ENCODE peak calls at places on chromosomes 3 and 15, in eight cellular contexts. J, E, K, V, Z, U, R and C are unnamed samples.

GRCh38 chr3:72129384-72130094 is 344.6 kb upstream of the PROK2 start:
- DNase-seq in J (no peak), Z (no peak), E (no peak), U (no peak), R (no peak), K (no peak), V (no peak), C (no peak)

GRCh38 chr3:19213608-19214220 is 65.4 kb downstream of the KCNH8 start:
- DNase-seq in U (no peak), K (peak), Z (no peak), V (peak), J (no peak), E (no peak), R (no peak), C (no peak)

GRCh38 chr15:72217216-72217615 is 13.8 kb downstream of the PKM start:
- DNase-seq in U (no peak), E (no peak), K (no peak), Z (no peak), J (no peak), R (no peak), V (no peak), C (no peak)

GRCh38 chr15:42728562-42728961 is 8.4 kb downstream of the CDAN1 start:
- DNase-seq in E (no peak), V (no peak), K (no peak), R (peak), U (no peak), Z (no peak), J (peak), C (no peak)

GRCh38 chr3:52046186-52046913 is 10.0 kb downstream of the DUSP7 start:
- DNase-seq in J (no peak), E (peak), R (no peak), U (peak), Z (no peak), V (no peak), K (peak), C (peak)

GRCh38 chr3:101531473-101532086 is 18.6 kb upstream of the SENP7 start:
- DNase-seq in U (no peak), K (no peak), E (no peak), Z (no peak), J (no peak), R (no peak), V (no peak), C (no peak)

GRCh38 chr15:57442371-57442770 is 66.1 kb downstream of the CGNL1 start:
- DNase-seq in U (no peak), K (no peak), R (no peak), J (no peak), Z (no peak), V (no peak), E (no peak), C (no peak)

GRCh38 chr3:52403271-52403841 is 41.5 kb downstream of the SEMA3G start:
- DNase-seq in V (no peak), K (no peak), U (no peak), E (no peak), Z (no peak), J (no peak), R (no peak), C (no peak)

GRCh38 chr15:75796321-75796720 is 46.9 kb upstream of the UBE2Q2 start:
- DNase-seq in R (peak), J (no peak), V (no peak), K (no peak), U (no peak), E (no peak), Z (no peak), C (no peak)

DNA sequence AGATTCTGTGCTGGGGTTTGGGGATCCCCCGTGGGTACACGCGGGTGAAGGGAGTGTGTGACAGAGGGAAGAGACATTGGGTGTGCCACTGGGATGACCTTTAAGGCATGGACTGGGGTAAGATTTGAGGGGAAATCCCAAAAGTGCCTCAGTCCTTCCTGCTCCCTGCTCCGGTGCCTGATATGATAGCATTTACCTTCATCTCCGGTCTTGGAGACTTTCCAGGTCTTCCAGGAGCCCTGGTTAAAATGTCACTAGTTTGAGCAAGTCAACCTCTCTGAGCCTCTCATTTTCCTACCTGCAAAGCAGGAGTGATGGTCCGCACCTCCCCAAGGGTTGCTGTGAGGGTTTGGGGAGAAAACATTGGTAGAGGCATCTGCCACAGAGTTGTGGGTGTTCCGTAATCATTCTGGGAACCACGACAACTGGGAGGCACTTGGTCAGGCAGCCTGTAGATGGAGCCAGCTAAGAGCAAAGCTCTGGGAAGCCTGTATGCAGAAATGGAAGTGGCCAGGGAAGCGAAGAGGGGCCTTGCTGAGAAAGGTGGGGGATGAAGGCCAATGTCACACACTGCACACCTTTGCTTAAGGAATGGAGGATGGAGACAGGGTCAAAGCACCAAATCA is 33.9 kb upstream of the KIF23 start:
- DNase-seq in V (peak), K (peak), Z (no peak), J (no peak), R (peak), U (peak), E (no peak), C (peak)
- TF ChIP-seq CTCF in V (peak), K (peak), Z (no peak), J (no peak), R (peak), U (peak), E (no peak), C (no peak)

DNA sequence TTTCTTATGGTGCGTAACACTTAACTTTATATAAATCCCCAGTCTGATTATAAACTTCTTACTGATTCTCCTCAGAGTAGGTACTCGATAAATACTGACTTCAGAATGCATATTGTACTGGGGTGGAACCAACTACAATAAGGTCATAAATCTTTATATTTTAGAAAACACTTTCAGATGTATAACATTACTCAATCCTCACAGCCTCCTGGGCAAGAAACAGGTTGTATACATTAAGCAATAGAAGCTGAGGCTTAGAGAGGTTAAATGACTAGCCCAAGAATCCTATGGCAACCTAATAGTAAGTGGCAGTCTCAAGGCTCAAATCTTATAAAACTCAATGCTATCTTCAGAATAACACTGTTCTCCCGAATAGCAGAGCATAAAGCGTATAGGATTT is 9.1 kb downstream of the VPS13C start:
- DNase-seq in R (no peak), U (no peak), Z (no peak), J (no peak), K (no peak), V (no peak), E (no peak), C (no peak)
- TF ChIP-seq CTCF in R (no peak), U (no peak), Z (no peak), J (no peak), K (no peak), V (no peak), E (no peak), C (no peak)

DNA sequence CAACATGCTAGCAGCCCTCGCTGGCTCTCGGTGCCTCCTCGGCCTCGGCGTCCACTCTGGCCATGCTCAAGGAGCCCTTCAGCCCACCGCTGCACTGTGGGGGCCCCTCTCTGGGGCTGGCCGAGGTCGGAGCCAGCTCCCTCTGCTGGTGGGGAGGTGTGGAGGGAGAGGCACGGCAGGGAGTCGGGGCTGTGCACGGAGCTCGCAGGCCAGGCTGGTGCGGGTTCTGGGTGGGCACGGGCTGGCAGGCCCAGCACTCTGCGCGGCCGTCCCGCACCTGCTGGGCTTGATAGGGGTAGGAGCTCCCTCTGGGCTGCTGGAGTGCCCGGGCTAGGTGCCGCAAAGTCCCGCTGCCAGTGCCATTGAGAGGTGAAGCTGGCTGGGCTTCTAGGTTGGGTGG is 251.0 kb downstream of the SQOR start:
- DNase-seq in J (peak), R (no peak), Z (no peak), E (no peak), U (no peak), K (no peak), V (no peak), C (no peak)
- TF ChIP-seq CTCF in J (no peak), R (peak), Z (no peak), E (no peak), U (no peak), K (no peak), V (no peak), C (no peak)

GRCh38 chr3:150840733-150841515 is 64.3 kb downstream of the MINDY4B start:
- DNase-seq in J (peak), Z (no peak), V (no peak), R (no peak), U (no peak), E (no peak), K (no peak), C (no peak)
- TF ChIP-seq CTCF in J (no peak), Z (peak), V (no peak), R (peak), U (no peak), E (no peak), K (no peak), C (no peak)

GRCh38 chr3:15601399-15602145 is at the start of the genes BTD and HACL1:
- DNase-seq in Z (peak), E (peak), K (peak), U (peak), V (peak), R (peak), J (peak), C (peak)
- TF ChIP-seq CTCF in Z (peak), E (peak), K (no peak), U (peak), V (peak), R (peak), J (no peak), C (no peak)

DNA sequence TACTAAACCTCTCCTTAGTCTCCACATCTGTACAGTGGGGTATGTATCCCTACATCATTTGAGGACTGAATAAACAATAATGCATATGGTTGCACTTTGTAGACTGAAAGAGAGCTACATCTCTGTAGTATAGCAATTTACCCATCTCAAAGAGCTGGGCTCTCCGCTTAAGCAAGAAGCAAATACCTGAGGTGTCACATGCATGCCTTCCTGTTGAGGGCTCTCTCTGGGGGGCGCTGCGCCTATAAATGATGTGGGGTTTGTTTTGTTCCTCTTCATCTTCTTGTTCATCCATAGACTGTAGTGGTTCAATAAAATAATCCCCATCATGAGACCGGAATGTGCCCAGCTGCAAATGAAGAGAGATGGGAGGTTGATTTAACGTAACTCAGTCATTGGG is 6.8 kb downstream of the ADAMTS9 start:
- DNase-seq in Z (no peak), J (no peak), U (no peak), E (no peak), V (no peak), R (no peak), K (no peak), C (no peak)
- TF ChIP-seq CTCF in Z (no peak), J (no peak), U (no peak), E (no peak), V (no peak), R (no peak), K (no peak), C (no peak)

GRCh38 chr3:9111349-9112265 is 137.8 kb downstream of the SRGAP3 start:
- DNase-seq in U (peak), K (no peak), V (no peak), Z (no peak), E (no peak), R (peak), J (peak), C (peak)
- TF ChIP-seq CTCF in U (no peak), K (no peak), V (peak), Z (peak), E (no peak), R (peak), J (no peak), C (no peak)

GRCh38 chr3:134161817-134162396 is 88.8 kb downstream of the RYK start:
- DNase-seq in J (no peak), K (no peak), V (no peak), E (no peak), R (no peak), Z (no peak), U (no peak), C (peak)
- TF ChIP-seq CTCF in J (no peak), K (no peak), V (no peak), E (no peak), R (peak), Z (no peak), U (no peak), C (no peak)

DNA sequence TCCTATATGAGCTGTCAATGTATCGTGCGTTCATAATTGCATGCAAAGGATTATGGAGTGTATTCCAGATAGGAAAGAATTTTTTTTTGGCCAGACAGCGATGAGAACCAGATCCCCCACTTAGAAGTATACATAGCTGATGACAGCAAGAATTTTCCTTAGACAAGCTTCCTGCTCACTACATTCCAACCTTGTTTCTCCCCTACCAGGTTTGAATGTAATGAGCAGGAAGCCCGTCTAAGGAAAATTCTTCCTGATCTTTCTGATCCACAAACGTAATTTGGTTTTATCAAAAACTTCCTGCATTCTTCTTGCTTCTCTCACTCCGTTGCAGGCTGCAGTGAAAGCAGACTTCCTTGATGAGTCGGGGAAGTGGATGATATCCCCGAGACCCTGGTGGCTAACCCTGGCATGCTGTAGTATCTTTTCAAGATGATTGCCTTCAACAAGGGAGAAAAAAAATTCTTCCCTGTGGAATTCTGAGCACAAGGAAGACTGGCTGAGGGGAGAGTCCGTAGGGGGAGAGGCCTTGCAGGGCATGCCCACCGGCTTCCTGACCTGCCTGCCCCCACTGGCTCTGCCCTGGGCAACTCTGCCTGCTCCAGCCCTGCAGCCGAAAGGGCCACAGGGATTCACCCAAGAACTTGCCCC is 243.1 kb downstream of the TLE3 start:
- DNase-seq in R (no peak), U (peak), J (no peak), K (peak), Z (no peak), E (no peak), V (peak), C (no peak)
- TF ChIP-seq CTCF in R (no peak), U (no peak), J (no peak), K (no peak), Z (no peak), E (no peak), V (no peak), C (no peak)

GRCh38 chr3:166425900-166426611 is 588.8 kb upstream of the BCHE start:
- DNase-seq in R (peak), Z (no peak), V (peak), U (no peak), E (no peak), J (no peak), K (no peak), C (peak)
- TF ChIP-seq CTCF in R (peak), Z (no peak), V (no peak), U (no peak), E (no peak), J (no peak), K (no peak), C (no peak)